ENCODE peak calls at places on chromosomes 11 and 22, in four cellular contexts. Y is transverse colon, B is heart left ventricle, C is colonic mucosa. X is an unnamed sample. For H3K9me3 and H3K4me1, the result is how much of the 10 kb centered on the place peaks cover.

GRCh38 chr11:59801981-59802638 is 8.5 kb downstream of the MRPL16 start:
- DNase-seq in Y (no peak), B (no peak), C (no peak), X (peak)

GRCh38 chr11:114478768-114479167 is 39.5 kb downstream of the REXO2 start:
- DNase-seq in Y (no peak), B (no peak), C (no peak), X (no peak)

GRCh38 chr11:40125054-40125453 is 1334.4 kb downstream of the LRRC4C start:
- DNase-seq in Y (no peak), B (no peak), C (no peak), X (no peak)

GRCh38 chr22:24434472-24435322 is 7.3 kb downstream of the ADORA2A start:
- DNase-seq in Y (peak), B (peak), C (no peak), X (no peak)

GRCh38 chr11:92267968-92268367 is 43.4 kb downstream of the FAT3 start:
- DNase-seq in Y (no peak), B (no peak), C (no peak), X (no peak)

GRCh38 chr11:13119361-13119760 is 110.2 kb downstream of the RASSF10 start:
- DNase-seq in Y (no peak), B (no peak), C (no peak), X (no peak)

GRCh38 chr11:78370406-78371172 is 47.0 kb downstream of the GAB2 start:
- DNase-seq in Y (no peak), B (no peak), C (no peak), X (no peak)

GRCh38 chr11:128448487-128448886 is 138.9 kb downstream of the ETS1 start:
- DNase-seq in Y (peak), B (no peak), C (peak), X (no peak)

GRCh38 chr11:104925850-104926249 is 27.6 kb upstream of the CASP12 start:
- DNase-seq in Y (no peak), B (peak), C (no peak), X (no peak)

GRCh38 chr11:47768090-47768620 is 1.0 kb upstream of the FNBP4 start:
- DNase-seq in Y (peak), B (peak), C (peak), X (peak)

GRCh38 chr22:50626856-50627451 is 998 bp downstream of the ARSA start:
- DNase-seq in Y (peak), B (no peak), C (peak), X (no peak)

GRCh38 chr11:123246749-123247497 is 51.9 kb upstream of the CLMP start:
- DNase-seq in Y (peak), B (peak), C (peak), X (peak)

GRCh38 chr11:3058753-3059664 is 1.8 kb upstream of the CARS1 start:
- DNase-seq in Y (no peak), B (no peak), C (no peak), X (no peak)

GRCh38 chr11:133930767-133931448 is 25.9 kb downstream of the IGSF9B start:
- DNase-seq in Y (no peak), B (no peak), C (no peak), X (peak)

GRCh38 chr11:37333345-37333744 is 735.3 kb upstream of the RAG2 start:
- DNase-seq in Y (no peak), B (no peak), C (no peak), X (no peak)

GRCh38 chr22:22042599-22043295 is 60.2 kb upstream of the TOP3B start:
- DNase-seq in Y (no peak), B (no peak), C (no peak), X (no peak)

GRCh38 chr11:129416080-129416820 is 40.6 kb downstream of the BARX2 start:
- DNase-seq in Y (peak), B (no peak), C (peak), X (no peak)

GRCh38 chr11:130211781-130212401 is 52.3 kb downstream of the ST14 start:
- DNase-seq in Y (peak), B (peak), C (peak), X (no peak)

GRCh38 chr11:130220311-130221030 is 60.9 kb downstream of the ST14 start:
- DNase-seq in Y (no peak), B (no peak), C (no peak), X (no peak)

GRCh38 chr11:62879150-62879549 is 1.5 kb upstream of the SLC3A2 start:
- DNase-seq in Y (no peak), B (no peak), C (no peak), X (no peak)

GRCh38 chr22:20000246-20001081 is 16.2 kb downstream of the ARVCF start:
- DNase-seq in Y (no peak), B (peak), C (no peak), X (no peak)

GRCh38 chr11:42974510-42974909 is 337.3 kb upstream of the API5 start:
- DNase-seq in Y (no peak), B (no peak), C (no peak), X (no peak)

GRCh38 chr11:27700351-27701261 is at the start of gene BDNF:
- DNase-seq in Y (peak), B (no peak), C (no peak), X (no peak)

DNA sequence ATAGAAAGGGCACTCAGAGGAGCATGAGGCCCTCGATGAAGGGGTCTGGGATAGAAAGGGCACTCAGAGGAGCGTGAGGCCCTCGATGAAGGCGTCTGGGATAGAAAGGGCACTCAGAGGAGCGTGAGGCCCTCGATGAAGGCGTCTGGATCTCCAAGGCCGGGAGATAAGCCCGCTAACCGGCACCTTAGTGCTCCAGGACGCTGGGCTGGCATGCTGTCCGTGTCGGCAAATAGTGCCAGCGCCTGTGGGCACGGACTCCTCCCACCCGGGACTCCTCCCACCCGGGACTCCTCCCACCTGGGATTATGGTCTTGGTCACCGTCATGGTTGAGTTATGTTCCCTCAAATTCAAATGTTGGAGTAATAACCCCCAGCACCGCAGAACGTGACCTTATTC is 725.3 kb downstream of the BRD1 start:
- DNase-seq in Y (no peak), B (peak), C (no peak), X (no peak)
- H3K9me3 ChIP-seq in Y (under half), B (under half), C (under half), X (under half)

GRCh38 chr11:10648896-10649295 is 44.7 kb downstream of the IRAG1 start:
- DNase-seq in Y (no peak), B (no peak), C (no peak), X (no peak)
- H3K4me1 ChIP-seq in Y (under half), B (under half), C (under half), X (under half)

DNA sequence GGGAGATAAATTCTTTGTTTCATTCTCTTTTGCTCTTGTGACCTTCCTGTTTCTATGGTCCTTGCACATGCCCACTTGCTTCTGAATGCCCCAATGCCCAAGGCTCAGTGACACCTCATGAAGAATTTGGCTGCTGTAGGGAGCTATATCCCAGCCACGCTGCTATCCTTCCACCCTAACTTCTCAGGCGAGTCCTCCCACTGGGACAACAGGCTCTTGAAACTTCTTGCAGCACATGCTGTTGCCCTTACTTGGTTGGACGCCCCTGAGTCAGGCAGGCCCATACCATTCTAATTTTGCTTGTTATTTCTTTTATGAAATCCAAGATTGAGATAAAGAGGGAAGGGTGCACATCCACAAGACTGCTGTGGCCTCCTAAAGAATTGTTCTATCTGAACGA is 57.6 kb upstream of the BLID start:
- DNase-seq in Y (no peak), B (no peak), C (no peak), X (no peak)
- H3K4me3 ChIP-seq in Y (no peak), B (no peak), C (no peak), X (no peak)

DNA sequence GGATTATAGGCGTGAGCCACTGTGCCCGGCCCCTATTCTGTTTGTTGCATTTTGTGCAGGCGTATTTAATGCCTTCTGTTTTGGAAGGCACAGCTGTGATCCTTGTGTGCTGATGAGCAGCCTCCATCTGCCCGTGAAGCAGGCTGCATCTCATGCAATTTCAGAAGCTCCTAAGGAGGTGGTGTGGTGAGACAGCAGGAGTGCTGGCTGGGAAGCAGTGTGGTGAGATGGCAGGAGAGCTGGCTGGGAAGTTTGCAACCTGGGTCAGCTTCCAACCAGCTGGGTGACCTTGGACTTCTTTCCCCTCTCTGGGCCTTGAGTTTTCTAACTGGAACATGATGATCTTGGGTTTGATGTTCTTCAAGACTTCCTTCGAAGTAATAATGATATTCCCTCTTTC is 525.1 kb downstream of the TBC1D22A start:
- DNase-seq in Y (no peak), B (no peak), C (no peak), X (no peak)
- H3K9me3 ChIP-seq in Y (under half), B (under half), C (under half), X (under half)

GRCh38 chr11:118339281-118340045 is 3.0 kb downstream of the CD3D start:
- DNase-seq in Y (no peak), B (no peak), C (no peak), X (no peak)
- H3K4me1 ChIP-seq in Y (under half), B (under half), C (under half), X (under half)

GRCh38 chr22:39374191-39374590 is 24.4 kb downstream of the SYNGR1 start:
- DNase-seq in Y (no peak), B (no peak), C (no peak), X (no peak)

GRCh38 chr22:39374801-39375200 is 24.8 kb upstream of the TAB1 start:
- DNase-seq in Y (no peak), B (no peak), C (no peak), X (no peak)

GRCh38 chr22:39380331-39380730 is 19.2 kb upstream of the TAB1 start:
- DNase-seq in Y (no peak), B (no peak), C (no peak), X (no peak)

GRCh38 chr22:39381009-39381755 is 18.4 kb upstream of the TAB1 start:
- DNase-seq in Y (no peak), B (no peak), C (no peak), X (no peak)

GRCh38 chr22:39375646-39376045 is 23.9 kb upstream of the TAB1 start:
- DNase-seq in Y (no peak), B (no peak), C (no peak), X (no peak)
- H3K4me3 ChIP-seq in Y (no peak), B (no peak), C (no peak), X (no peak)

X was measured in pancreas.